ENCODE peak calls at places on chromosomes 13 and 19, in six cellular contexts. One of them, this sample, is unnamed.

GRCh38 chr13:87669379-87669978 is 1.7 kb upstream of the SLITRK5 start:
- DNase-seq in A549: no peak
- DNase-seq in endothelial cell of umbilical vein: peak; percentile 6
- DNase-seq in GM12878: no peak
- DNase-seq in K562: no peak
- DNase-seq in HepG2: peak; percentile 9
- DNase-seq in this sample: peak; percentile 54

GRCh38 chr13:29140277-29140676 is 320.1 kb downstream of the MTUS2 start:
- DNase-seq in A549: no peak
- DNase-seq in endothelial cell of umbilical vein: no peak
- DNase-seq in GM12878: no peak
- DNase-seq in K562: no peak
- DNase-seq in HepG2: no peak
- DNase-seq in this sample: no peak

GRCh38 chr13:66154354-66154753 is 1075.8 kb downstream of the PCDH9 start:
- DNase-seq in A549: no peak
- DNase-seq in endothelial cell of umbilical vein: no peak
- DNase-seq in GM12878: no peak
- DNase-seq in K562: no peak
- DNase-seq in HepG2: no peak
- DNase-seq in this sample: no peak

GRCh38 chr19:47226426-47227346 is 4.3 kb downstream of the BBC3 start:
- DNase-seq in A549: peak; percentile 84
- DNase-seq in endothelial cell of umbilical vein: peak; percentile 54
- DNase-seq in GM12878: peak; percentile 57
- DNase-seq in K562: peak; percentile 79
- DNase-seq in HepG2: peak; percentile 89
- DNase-seq in this sample: peak; percentile 97

GRCh38 chr13:88162076-88162702 is 491.0 kb downstream of the SLITRK5 start:
- DNase-seq in A549: no peak
- DNase-seq in endothelial cell of umbilical vein: no peak
- DNase-seq in GM12878: no peak
- DNase-seq in K562: no peak
- DNase-seq in HepG2: no peak
- DNase-seq in this sample: no peak

GRCh38 chr13:73465629-73465974 is 406.8 kb downstream of the KLF5 start:
- DNase-seq in A549: peak; percentile 6
- DNase-seq in endothelial cell of umbilical vein: no peak
- DNase-seq in GM12878: no peak
- DNase-seq in K562: peak; percentile 28
- DNase-seq in HepG2: no peak
- DNase-seq in this sample: no peak

GRCh38 chr13:37540228-37540627 is 58.3 kb downstream of the POSTN start:
- DNase-seq in A549: no peak
- DNase-seq in endothelial cell of umbilical vein: no peak
- DNase-seq in GM12878: no peak
- DNase-seq in K562: no peak
- DNase-seq in HepG2: no peak
- DNase-seq in this sample: no peak

GRCh38 chr13:25771208-25771607 is 280.6 kb downstream of the SHISA2 start:
- DNase-seq in A549: no peak
- DNase-seq in endothelial cell of umbilical vein: no peak
- DNase-seq in GM12878: no peak
- DNase-seq in K562: no peak
- DNase-seq in HepG2: no peak
- DNase-seq in this sample: no peak

GRCh38 chr19:39695759-39696158 is 8.5 kb upstream of the LGALS14 start:
- DNase-seq in A549: no peak
- DNase-seq in endothelial cell of umbilical vein: no peak
- DNase-seq in GM12878: no peak
- DNase-seq in K562: no peak
- DNase-seq in HepG2: peak; percentile 80
- DNase-seq in this sample: no peak

GRCh38 chr19:10270616-10271394 is at the start of gene ICAM1:
- DNase-seq in A549: no peak
- DNase-seq in endothelial cell of umbilical vein: peak; percentile 92
- DNase-seq in GM12878: no peak
- DNase-seq in K562: peak; percentile 83
- DNase-seq in HepG2: peak; percentile 83
- DNase-seq in this sample: peak; percentile 98

DNA sequence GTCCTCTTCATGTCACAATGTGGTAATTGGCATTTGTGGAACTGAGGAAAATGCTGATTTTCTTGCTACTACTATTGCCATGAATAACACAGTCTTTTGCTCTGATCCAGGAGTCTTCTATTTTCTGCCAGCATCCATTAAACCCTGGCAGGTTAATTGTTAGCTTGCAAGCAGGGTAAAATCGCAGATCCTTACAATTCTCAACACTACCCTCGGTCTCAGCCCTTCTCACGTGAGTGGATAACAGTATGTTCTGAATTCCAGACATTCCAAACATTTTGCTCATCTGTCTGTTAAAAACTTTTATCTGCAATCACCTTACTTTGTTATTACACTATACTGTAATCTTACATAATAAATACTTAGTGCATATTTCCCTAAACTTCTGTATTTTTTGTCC is 251.3 kb upstream of the ATXN8OS start:
- DNase-seq in A549: no peak
- DNase-seq in endothelial cell of umbilical vein: peak; percentile 35
- DNase-seq in GM12878: no peak
- DNase-seq in K562: no peak
- DNase-seq in HepG2: no peak
- DNase-seq in this sample: no peak
- TF ChIP-seq MYC in A549: no peak
- TF ChIP-seq MYC in endothelial cell of umbilical vein: no peak
- TF ChIP-seq MYC in GM12878: no peak
- TF ChIP-seq MYC in K562: no peak
- TF ChIP-seq MYC in HepG2: no peak
- TF ChIP-seq MYC in this sample: no peak

DNA sequence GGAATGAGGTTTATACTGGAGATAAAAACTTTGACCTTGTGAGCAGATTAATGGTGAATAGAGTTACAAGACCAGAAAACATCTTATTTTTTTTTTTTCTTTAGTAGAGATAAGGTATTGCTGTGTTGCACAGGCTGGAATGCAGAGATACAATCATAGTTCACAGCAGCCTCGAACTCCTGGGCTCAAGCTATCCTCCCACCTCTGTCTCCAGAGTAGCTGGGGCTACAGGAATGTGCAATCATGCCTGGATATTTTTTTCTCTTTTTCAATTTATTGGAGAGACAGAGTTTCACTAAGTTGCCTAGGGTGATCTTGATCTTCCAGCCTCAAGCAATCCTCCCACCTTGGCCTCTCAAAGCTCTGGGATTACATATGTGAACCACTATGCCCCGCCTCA is 2139.1 kb downstream of the PCDH9 start:
- DNase-seq in A549: no peak
- DNase-seq in endothelial cell of umbilical vein: no peak
- DNase-seq in GM12878: no peak
- DNase-seq in K562: no peak
- DNase-seq in HepG2: no peak
- DNase-seq in this sample: no peak
- TF ChIP-seq MAX in A549: no peak
- TF ChIP-seq MAX in endothelial cell of umbilical vein: no peak
- TF ChIP-seq MAX in GM12878: no peak
- TF ChIP-seq MAX in K562: no peak
- TF ChIP-seq MAX in HepG2: no peak
- TF ChIP-seq MAX in this sample: no peak

GRCh38 chr19:38346837-38347236 is 11.2 kb downstream of the CATSPERG start:
- DNase-seq in A549: no peak
- DNase-seq in endothelial cell of umbilical vein: no peak
- DNase-seq in GM12878: no peak
- DNase-seq in K562: no peak
- DNase-seq in HepG2: no peak
- DNase-seq in this sample: no peak
- TF ChIP-seq MYC in A549: no peak
- TF ChIP-seq MYC in endothelial cell of umbilical vein: no peak
- TF ChIP-seq MYC in GM12878: no peak
- TF ChIP-seq MYC in K562: no peak
- TF ChIP-seq MYC in HepG2: no peak
- TF ChIP-seq MYC in this sample: no peak

GRCh38 chr19:5297272-5297669 is 43.3 kb downstream of the PTPRS start:
- DNase-seq in A549: no peak
- DNase-seq in endothelial cell of umbilical vein: no peak
- DNase-seq in GM12878: no peak
- DNase-seq in K562: no peak
- DNase-seq in HepG2: no peak
- DNase-seq in this sample: no peak
- TF ChIP-seq MAX in A549: no peak
- TF ChIP-seq MAX in endothelial cell of umbilical vein: no peak
- TF ChIP-seq MAX in GM12878: no peak
- TF ChIP-seq MAX in K562: no peak
- TF ChIP-seq MAX in HepG2: no peak
- TF ChIP-seq MAX in this sample: no peak